ENCODE peak calls at places on chromosomes 2 and 18, in four cellular contexts. D is HepG2, P is Panc1, V is K562. L is an unnamed sample.

GRCh38 chr2:232476791-232477190 is 10.8 kb downstream of the ECEL1 start:
- DNase-seq in D (no peak), P (no peak), V (no peak), L (no peak)

GRCh38 chr2:71486881-71487640 is 33.7 kb downstream of the DYSF start:
- DNase-seq in D (no peak), P (no peak), V (no peak), L (no peak)

GRCh38 chr2:215283221-215283620 is 28.6 kb upstream of the ATIC start:
- DNase-seq in D (no peak), P (no peak), V (no peak), L (no peak)

GRCh38 chr2:219475697-219476604 is 22.7 kb upstream of the GMPPA start:
- DNase-seq in D (peak; percentile 60), P (no peak), V (peak; percentile 84), L (no peak)

GRCh38 chr2:240389302-240389805 is 46.1 kb upstream of the GPC1 start:
- DNase-seq in D (no peak), P (no peak), V (no peak), L (no peak)

GRCh38 chr2:190446193-190446592 is 38.0 kb downstream of the MFSD6 start:
- DNase-seq in D (no peak), P (no peak), V (no peak), L (no peak)

GRCh38 chr18:76859474-76860339 is 37.4 kb downstream of the ZNF236 start:
- DNase-seq in D (no peak), P (no peak), V (no peak), L (no peak)

GRCh38 chr2:66574701-66575624 is 140.0 kb downstream of the MEIS1 start:
- DNase-seq in D (peak; percentile 57), P (no peak), V (peak; percentile 50), L (no peak)

GRCh38 chr2:9235388-9236344 is 29.1 kb downstream of the ASAP2 start:
- DNase-seq in D (peak; percentile 17), P (no peak), V (no peak), L (no peak)

GRCh38 chr2:147588191-147588590 is 256.6 kb upstream of the ACVR2A start:
- DNase-seq in D (no peak), P (no peak), V (no peak), L (no peak)

GRCh38 chr2:200592414-200593075 is 6.7 kb downstream of the AOX1 start:
- DNase-seq in D (peak; percentile 62), P (no peak), V (no peak), L (no peak)

GRCh38 chr18:46148810-46149209 is 44.6 kb downstream of the HAUS1 start:
- DNase-seq in D (peak; percentile 59), P (peak; percentile 55), V (peak; percentile 49), L (no peak)

GRCh38 chr18:43605224-43605623 is 327.9 kb upstream of the SYT4 start:
- DNase-seq in D (no peak), P (no peak), V (no peak), L (no peak)

GRCh38 chr2:117199511-117199910 is 615.0 kb upstream of the DDX18 start:
- DNase-seq in D (no peak), P (no peak), V (no peak), L (no peak)

GRCh38 chr2:146481629-146482028 is 1363.2 kb upstream of the ACVR2A start:
- DNase-seq in D (no peak), P (no peak), V (no peak), L (no peak)

GRCh38 chr2:206970589-206971375 is 31.5 kb downstream of the CPO start:
- DNase-seq in D (no peak), P (no peak), V (no peak), L (no peak)

GRCh38 chr18:78767648-78768071 is 212.0 kb upstream of the SALL3 start:
- DNase-seq in D (no peak), P (no peak), V (no peak), L (no peak)

GRCh38 chr2:65456074-65456473 is 23.7 kb upstream of the SPRED2 start:
- DNase-seq in D (no peak), P (no peak), V (no peak), L (no peak)

GRCh38 chr18:11883153-11883552 is 25.0 kb downstream of the MPPE1 start:
- DNase-seq in D (no peak), P (no peak), V (no peak), L (no peak)

GRCh38 chr2:234792566-234792965 is 159.3 kb upstream of the SH3BP4 start:
- DNase-seq in D (no peak), P (no peak), V (no peak), L (no peak)
- TF ChIP-seq TCF7L2 in D (no peak), P (no peak), V (no peak), L (no peak)

GRCh38 chr2:129762386-129763189 is 216.9 kb upstream of the RAB6C start:
- DNase-seq in D (no peak), P (no peak), V (no peak), L (no peak)
- TF ChIP-seq TCF7L2 in D (no peak), P (no peak), V (no peak), L (no peak)

GRCh38 chr2:162333968-162334367 is 10.0 kb upstream of the GCA start:
- DNase-seq in D (peak; percentile 38), P (no peak), V (no peak), L (no peak)
- TF ChIP-seq TCF7L2 in D (no peak), P (no peak), V (no peak), L (no peak)

GRCh38 chr2:48157150-48157549 is 250.9 kb upstream of the FBXO11 start:
- DNase-seq in D (no peak), P (no peak), V (no peak), L (no peak)
- TF ChIP-seq TCF7L2 in D (no peak), P (no peak), V (no peak), L (no peak)

GRCh38 chr2:100526868-100527267 is 35.9 kb upstream of the PDCL3 start:
- DNase-seq in D (no peak), P (no peak), V (no peak), L (no peak)
- TF ChIP-seq TCF7L2 in D (no peak), P (no peak), V (no peak), L (no peak)

L was measured in HCT116.